ENCODE peak calls at places on chromosomes 16 and 17, in eight cellular contexts. One of them, this sample, is unnamed. For H3K4me1, the result is how much of the 10 kb centered on the place peaks cover.

GRCh38 chr17:39196820-39197331 is 593 bp downstream of the CACNB1 start:
- DNase-seq in lower lobe of right lung: peak
- DNase-seq in effector memory CD4-positive, alpha-beta T cell: no peak
- DNase-seq in A549: peak
- DNase-seq in HCT116: no peak
- DNase-seq in breast epithelium: no peak
- DNase-seq in stomach: no peak
- DNase-seq in SK-N-SH: peak
- DNase-seq in this sample: no peak

GRCh38 chr17:83064732-83065659 is 14.4 kb upstream of the METRNL start:
- DNase-seq in lower lobe of right lung: peak
- DNase-seq in effector memory CD4-positive, alpha-beta T cell: no peak
- DNase-seq in A549: no peak
- DNase-seq in HCT116: no peak
- DNase-seq in breast epithelium: peak
- DNase-seq in stomach: peak
- DNase-seq in SK-N-SH: no peak
- DNase-seq in this sample: peak

GRCh38 chr17:32536736-32537646 is 50.2 kb downstream of the CDK5R1 start:
- DNase-seq in lower lobe of right lung: no peak
- DNase-seq in effector memory CD4-positive, alpha-beta T cell: no peak
- DNase-seq in A549: no peak
- DNase-seq in HCT116: no peak
- DNase-seq in breast epithelium: no peak
- DNase-seq in stomach: no peak
- DNase-seq in SK-N-SH: no peak
- DNase-seq in this sample: no peak

GRCh38 chr17:8947201-8947600 is 18.3 kb downstream of the PIK3R5 start:
- DNase-seq in lower lobe of right lung: no peak
- DNase-seq in effector memory CD4-positive, alpha-beta T cell: no peak
- DNase-seq in A549: no peak
- DNase-seq in HCT116: peak
- DNase-seq in breast epithelium: no peak
- DNase-seq in stomach: no peak
- DNase-seq in SK-N-SH: no peak
- DNase-seq in this sample: no peak

GRCh38 chr16:6573577-6573976 is 759.1 kb upstream of the RBFOX1 start:
- DNase-seq in lower lobe of right lung: no peak
- DNase-seq in effector memory CD4-positive, alpha-beta T cell: no peak
- DNase-seq in A549: no peak
- DNase-seq in HCT116: no peak
- DNase-seq in breast epithelium: no peak
- DNase-seq in stomach: no peak
- DNase-seq in SK-N-SH: peak
- DNase-seq in this sample: peak

GRCh38 chr17:80219777-80220708 is at the start of the genes SGSH and SLC26A11:
- DNase-seq in lower lobe of right lung: peak
- DNase-seq in effector memory CD4-positive, alpha-beta T cell: peak
- DNase-seq in A549: peak
- DNase-seq in HCT116: peak
- DNase-seq in breast epithelium: peak
- DNase-seq in stomach: peak
- DNase-seq in SK-N-SH: peak
- DNase-seq in this sample: peak

GRCh38 chr16:1003551-1004347 is 22.2 kb downstream of the SOX8 start:
- DNase-seq in lower lobe of right lung: no peak
- DNase-seq in effector memory CD4-positive, alpha-beta T cell: peak
- DNase-seq in A549: no peak
- DNase-seq in HCT116: no peak
- DNase-seq in breast epithelium: no peak
- DNase-seq in stomach: no peak
- DNase-seq in SK-N-SH: no peak
- DNase-seq in this sample: peak

GRCh38 chr17:19753049-19753444 is 4.9 kb upstream of the ALDH3A1 start:
- DNase-seq in lower lobe of right lung: peak
- DNase-seq in effector memory CD4-positive, alpha-beta T cell: no peak
- DNase-seq in A549: peak
- DNase-seq in HCT116: peak
- DNase-seq in breast epithelium: peak
- DNase-seq in stomach: peak
- DNase-seq in SK-N-SH: peak
- DNase-seq in this sample: peak

GRCh38 chr17:77363821-77364361 is 223.1 kb downstream of the SEC14L1 start:
- DNase-seq in lower lobe of right lung: no peak
- DNase-seq in effector memory CD4-positive, alpha-beta T cell: no peak
- DNase-seq in A549: no peak
- DNase-seq in HCT116: no peak
- DNase-seq in breast epithelium: peak
- DNase-seq in stomach: no peak
- DNase-seq in SK-N-SH: peak
- DNase-seq in this sample: no peak

GRCh38 chr17:74822329-74823175 is 37.1 kb downstream of the GRIN2C start:
- DNase-seq in lower lobe of right lung: no peak
- DNase-seq in effector memory CD4-positive, alpha-beta T cell: no peak
- DNase-seq in A549: no peak
- DNase-seq in HCT116: no peak
- DNase-seq in breast epithelium: no peak
- DNase-seq in stomach: no peak
- DNase-seq in SK-N-SH: no peak
- DNase-seq in this sample: no peak

GRCh38 chr17:2936351-2936750 is 127.1 kb downstream of the OR1D5 start:
- DNase-seq in lower lobe of right lung: no peak
- DNase-seq in effector memory CD4-positive, alpha-beta T cell: no peak
- DNase-seq in A549: no peak
- DNase-seq in HCT116: no peak
- DNase-seq in breast epithelium: no peak
- DNase-seq in stomach: no peak
- DNase-seq in SK-N-SH: no peak
- DNase-seq in this sample: no peak

GRCh38 chr16:75228143-75228976 is 9.6 kb downstream of the CTRB1 start:
- DNase-seq in lower lobe of right lung: no peak
- DNase-seq in effector memory CD4-positive, alpha-beta T cell: no peak
- DNase-seq in A549: no peak
- DNase-seq in HCT116: no peak
- DNase-seq in breast epithelium: no peak
- DNase-seq in stomach: no peak
- DNase-seq in SK-N-SH: no peak
- DNase-seq in this sample: no peak

GRCh38 chr17:57943140-57943539 is 12.1 kb downstream of the CUEDC1 start:
- DNase-seq in lower lobe of right lung: no peak
- DNase-seq in effector memory CD4-positive, alpha-beta T cell: no peak
- DNase-seq in A549: no peak
- DNase-seq in HCT116: no peak
- DNase-seq in breast epithelium: no peak
- DNase-seq in stomach: no peak
- DNase-seq in SK-N-SH: no peak
- DNase-seq in this sample: no peak

DNA sequence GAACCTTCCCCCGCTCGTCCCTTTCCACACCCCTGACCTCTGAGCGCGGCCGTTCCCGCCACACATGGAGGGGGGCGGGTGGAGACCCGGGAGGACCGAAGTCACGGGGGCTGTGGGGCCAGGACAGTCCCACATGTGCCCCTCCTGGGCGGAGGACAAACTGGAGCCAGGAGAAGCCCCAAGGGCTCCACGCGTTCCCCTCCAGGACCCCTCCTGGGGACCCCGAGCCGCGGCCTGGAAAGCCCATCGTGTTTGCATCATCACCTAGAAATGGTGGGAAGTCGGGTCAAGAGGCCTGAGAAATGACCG is 607 bp upstream of the ABR start:
- DNase-seq in lower lobe of right lung: no peak
- DNase-seq in effector memory CD4-positive, alpha-beta T cell: no peak
- DNase-seq in A549: no peak
- DNase-seq in HCT116: no peak
- DNase-seq in breast epithelium: no peak
- DNase-seq in stomach: no peak
- DNase-seq in SK-N-SH: no peak
- DNase-seq in this sample: no peak
- H3K4me1 ChIP-seq in lower lobe of right lung: under half
- H3K4me1 ChIP-seq in effector memory CD4-positive, alpha-beta T cell: under half
- H3K4me1 ChIP-seq in A549: under half
- H3K4me1 ChIP-seq in HCT116: under half
- H3K4me1 ChIP-seq in breast epithelium: under half
- H3K4me1 ChIP-seq in stomach: half or more
- H3K4me1 ChIP-seq in SK-N-SH: under half
- H3K4me1 ChIP-seq in this sample: under half

GRCh38 chr17:81528384-81528650 is 140 bp downstream of the FSCN2 start:
- DNase-seq in lower lobe of right lung: no peak
- DNase-seq in effector memory CD4-positive, alpha-beta T cell: no peak
- DNase-seq in A549: no peak
- DNase-seq in HCT116: no peak
- DNase-seq in breast epithelium: no peak
- DNase-seq in stomach: no peak
- DNase-seq in SK-N-SH: no peak
- DNase-seq in this sample: no peak
- H3K4me3 ChIP-seq in lower lobe of right lung: peak
- H3K4me3 ChIP-seq in effector memory CD4-positive, alpha-beta T cell: no peak
- H3K4me3 ChIP-seq in A549: no peak
- H3K4me3 ChIP-seq in HCT116: peak
- H3K4me3 ChIP-seq in breast epithelium: no peak
- H3K4me3 ChIP-seq in stomach: no peak
- H3K4me3 ChIP-seq in SK-N-SH: no peak
- H3K4me3 ChIP-seq in this sample: no peak

GRCh38 chr17:7476951-7477350 is 2.5 kb downstream of the ZBTB4 start:
- DNase-seq in lower lobe of right lung: no peak
- DNase-seq in effector memory CD4-positive, alpha-beta T cell: no peak
- DNase-seq in A549: no peak
- DNase-seq in HCT116: no peak
- DNase-seq in breast epithelium: no peak
- DNase-seq in stomach: no peak
- DNase-seq in SK-N-SH: no peak
- DNase-seq in this sample: no peak
- H3K4me1 ChIP-seq in lower lobe of right lung: half or more
- H3K4me1 ChIP-seq in effector memory CD4-positive, alpha-beta T cell: under half
- H3K4me1 ChIP-seq in A549: under half
- H3K4me1 ChIP-seq in HCT116: half or more
- H3K4me1 ChIP-seq in breast epithelium: under half
- H3K4me1 ChIP-seq in stomach: half or more
- H3K4me1 ChIP-seq in SK-N-SH: under half
- H3K4me1 ChIP-seq in this sample: under half

GRCh38 chr17:68379150-68379510 is 78.2 kb downstream of the WIPI1 start:
- DNase-seq in lower lobe of right lung: no peak
- DNase-seq in effector memory CD4-positive, alpha-beta T cell: no peak
- DNase-seq in A549: no peak
- DNase-seq in HCT116: no peak
- DNase-seq in breast epithelium: no peak
- DNase-seq in stomach: no peak
- DNase-seq in SK-N-SH: no peak
- DNase-seq in this sample: no peak

GRCh38 chr17:68379692-68380677 is 77.3 kb downstream of the WIPI1 start:
- DNase-seq in lower lobe of right lung: no peak
- DNase-seq in effector memory CD4-positive, alpha-beta T cell: no peak
- DNase-seq in A549: no peak
- DNase-seq in HCT116: no peak
- DNase-seq in breast epithelium: no peak
- DNase-seq in stomach: no peak
- DNase-seq in SK-N-SH: no peak
- DNase-seq in this sample: no peak

GRCh38 chr17:68375566-68375965 is 81.7 kb downstream of the WIPI1 start:
- DNase-seq in lower lobe of right lung: no peak
- DNase-seq in effector memory CD4-positive, alpha-beta T cell: no peak
- DNase-seq in A549: no peak
- DNase-seq in HCT116: no peak
- DNase-seq in breast epithelium: no peak
- DNase-seq in stomach: no peak
- DNase-seq in SK-N-SH: no peak
- DNase-seq in this sample: no peak

GRCh38 chr17:68378202-68379149 is 78.8 kb downstream of the WIPI1 start:
- DNase-seq in lower lobe of right lung: peak
- DNase-seq in effector memory CD4-positive, alpha-beta T cell: no peak
- DNase-seq in A549: peak
- DNase-seq in HCT116: peak
- DNase-seq in breast epithelium: peak
- DNase-seq in stomach: peak
- DNase-seq in SK-N-SH: peak
- DNase-seq in this sample: peak

DNA sequence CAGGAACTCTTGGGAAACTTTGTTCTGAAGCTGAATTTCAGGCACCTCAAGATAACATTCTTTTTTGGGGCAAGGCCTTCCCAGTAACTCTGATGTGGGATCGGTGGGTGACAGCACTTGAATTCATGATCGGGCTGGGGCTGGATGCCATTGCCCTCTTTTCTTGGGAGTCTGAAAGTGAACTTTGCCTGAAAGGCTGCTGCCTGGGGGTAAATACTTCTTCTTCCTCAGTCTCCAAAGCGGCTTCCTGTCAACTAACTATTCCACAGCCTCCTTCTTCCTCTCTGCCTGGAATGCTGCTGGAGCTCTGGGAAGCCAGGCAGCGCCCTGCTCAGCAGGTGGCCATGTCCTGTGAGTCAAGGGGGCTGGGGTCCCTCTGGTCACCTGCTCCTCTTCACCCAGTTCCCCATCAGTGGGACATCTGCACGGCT is 79.5 kb downstream of the WIPI1 start:
- DNase-seq in lower lobe of right lung: no peak
- DNase-seq in effector memory CD4-positive, alpha-beta T cell: no peak
- DNase-seq in A549: no peak
- DNase-seq in HCT116: no peak
- DNase-seq in breast epithelium: no peak
- DNase-seq in stomach: no peak
- DNase-seq in SK-N-SH: no peak
- DNase-seq in this sample: no peak
- H3K4me3 ChIP-seq in lower lobe of right lung: no peak
- H3K4me3 ChIP-seq in effector memory CD4-positive, alpha-beta T cell: no peak
- H3K4me3 ChIP-seq in A549: peak
- H3K4me3 ChIP-seq in HCT116: peak
- H3K4me3 ChIP-seq in breast epithelium: no peak
- H3K4me3 ChIP-seq in stomach: no peak
- H3K4me3 ChIP-seq in SK-N-SH: no peak
- H3K4me3 ChIP-seq in this sample: no peak

GRCh38 chr16:11627292-11627663 is 40.6 kb upstream of the LITAF start:
- DNase-seq in lower lobe of right lung: no peak
- DNase-seq in effector memory CD4-positive, alpha-beta T cell: no peak
- DNase-seq in A549: no peak
- DNase-seq in HCT116: no peak
- DNase-seq in breast epithelium: no peak
- DNase-seq in stomach: no peak
- DNase-seq in SK-N-SH: no peak
- DNase-seq in this sample: no peak
- H3K4me1 ChIP-seq in lower lobe of right lung: half or more
- H3K4me1 ChIP-seq in effector memory CD4-positive, alpha-beta T cell: under half
- H3K4me1 ChIP-seq in A549: under half
- H3K4me1 ChIP-seq in HCT116: under half
- H3K4me1 ChIP-seq in breast epithelium: under half
- H3K4me1 ChIP-seq in stomach: under half
- H3K4me1 ChIP-seq in SK-N-SH: under half
- H3K4me1 ChIP-seq in this sample: under half

DNA sequence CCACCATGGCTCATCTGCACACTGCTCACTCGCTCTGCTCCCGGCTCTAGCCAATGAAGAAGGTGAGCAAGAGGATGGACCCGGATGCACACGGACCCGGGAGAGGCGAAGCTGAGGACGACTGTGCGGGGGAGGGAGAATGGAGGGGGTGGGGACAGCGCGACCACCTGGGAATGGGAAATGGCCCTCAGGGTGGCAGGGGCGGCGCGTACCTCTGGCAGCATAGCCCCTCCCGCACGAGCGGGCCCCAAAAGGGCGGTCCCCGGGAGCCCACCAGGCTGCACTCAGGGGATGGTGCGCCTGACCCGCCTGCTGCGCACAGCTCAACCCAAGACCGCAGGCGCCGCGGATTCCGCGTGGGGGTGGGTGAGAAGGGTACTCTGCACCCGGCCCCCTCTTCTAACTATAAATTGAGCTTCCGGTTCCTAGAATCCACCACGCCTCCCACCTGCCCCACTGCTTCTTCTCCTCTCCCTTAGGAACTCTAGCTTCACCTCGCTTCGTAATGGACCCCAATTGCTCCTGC is 6.1 kb downstream of the MT1H start:
- DNase-seq in lower lobe of right lung: no peak
- DNase-seq in effector memory CD4-positive, alpha-beta T cell: no peak
- DNase-seq in A549: no peak
- DNase-seq in HCT116: no peak
- DNase-seq in breast epithelium: no peak
- DNase-seq in stomach: no peak
- DNase-seq in SK-N-SH: no peak
- DNase-seq in this sample: peak
- H3K4me3 ChIP-seq in lower lobe of right lung: peak
- H3K4me3 ChIP-seq in effector memory CD4-positive, alpha-beta T cell: peak
- H3K4me3 ChIP-seq in A549: no peak
- H3K4me3 ChIP-seq in HCT116: no peak
- H3K4me3 ChIP-seq in breast epithelium: no peak
- H3K4me3 ChIP-seq in stomach: peak
- H3K4me3 ChIP-seq in SK-N-SH: no peak
- H3K4me3 ChIP-seq in this sample: peak

This sample was measured in small intestine.